ENCODE peak calls at places on chromosomes 7 and 10, in ten cellular contexts. One of them, this sample, is unnamed.

GRCh38 chr7:28747854-28748253 is 210.3 kb downstream of the TRIL start:
- DNase-seq in esophagus squamous epithelium: no peak
- DNase-seq in DMS79 treated with DMSO at 0.1 percent for 48 hours: no peak
- DNase-seq in neural crest cell: no peak
- DNase-seq in NCI-H2029: no peak
- DNase-seq in NCI-H2171 treated with DMSO at 0.1 percent for 48 hours: no peak
- DNase-seq in lung: no peak
- DNase-seq in nucleus accumbens: no peak
- DNase-seq in HTR-8/SVneo: no peak
- DNase-seq in GM03348: no peak
- DNase-seq in this sample: no peak

GRCh38 chr10:117112220-117112619 is 25.9 kb downstream of the VAX1 start:
- DNase-seq in esophagus squamous epithelium: no peak
- DNase-seq in DMS79 treated with DMSO at 0.1 percent for 48 hours: no peak
- DNase-seq in neural crest cell: no peak
- DNase-seq in NCI-H2029: no peak
- DNase-seq in NCI-H2171 treated with DMSO at 0.1 percent for 48 hours: no peak
- DNase-seq in lung: no peak
- DNase-seq in nucleus accumbens: no peak
- DNase-seq in HTR-8/SVneo: no peak
- DNase-seq in GM03348: no peak
- DNase-seq in this sample: no peak

GRCh38 chr10:7108141-7108540 is 302.7 kb downstream of the SFMBT2 start:
- DNase-seq in esophagus squamous epithelium: no peak
- DNase-seq in DMS79 treated with DMSO at 0.1 percent for 48 hours: no peak
- DNase-seq in neural crest cell: no peak
- DNase-seq in NCI-H2029: no peak
- DNase-seq in NCI-H2171 treated with DMSO at 0.1 percent for 48 hours: no peak
- DNase-seq in lung: no peak
- DNase-seq in nucleus accumbens: no peak
- DNase-seq in HTR-8/SVneo: no peak
- DNase-seq in GM03348: no peak
- DNase-seq in this sample: no peak

GRCh38 chr10:71581376-71581775 is 138.2 kb downstream of the C10orf105 start:
- DNase-seq in esophagus squamous epithelium: no peak
- DNase-seq in DMS79 treated with DMSO at 0.1 percent for 48 hours: no peak
- DNase-seq in neural crest cell: no peak
- DNase-seq in NCI-H2029: no peak
- DNase-seq in NCI-H2171 treated with DMSO at 0.1 percent for 48 hours: no peak
- DNase-seq in lung: no peak
- DNase-seq in nucleus accumbens: peak
- DNase-seq in HTR-8/SVneo: no peak
- DNase-seq in GM03348: no peak
- DNase-seq in this sample: no peak

GRCh38 chr7:155402941-155403340 is 55.0 kb upstream of the EN2 start:
- DNase-seq in esophagus squamous epithelium: no peak
- DNase-seq in DMS79 treated with DMSO at 0.1 percent for 48 hours: no peak
- DNase-seq in neural crest cell: no peak
- DNase-seq in NCI-H2029: no peak
- DNase-seq in NCI-H2171 treated with DMSO at 0.1 percent for 48 hours: no peak
- DNase-seq in lung: no peak
- DNase-seq in nucleus accumbens: no peak
- DNase-seq in HTR-8/SVneo: no peak
- DNase-seq in GM03348: no peak
- DNase-seq in this sample: no peak

GRCh38 chr10:24427678-24428409 is 218.9 kb downstream of the KIAA1217 start:
- DNase-seq in esophagus squamous epithelium: no peak
- DNase-seq in DMS79 treated with DMSO at 0.1 percent for 48 hours: no peak
- DNase-seq in neural crest cell: no peak
- DNase-seq in NCI-H2029: no peak
- DNase-seq in NCI-H2171 treated with DMSO at 0.1 percent for 48 hours: no peak
- DNase-seq in lung: no peak
- DNase-seq in nucleus accumbens: no peak
- DNase-seq in HTR-8/SVneo: no peak
- DNase-seq in GM03348: peak
- DNase-seq in this sample: no peak

GRCh38 chr10:130140425-130140824 is 4.2 kb downstream of the GLRX3 start:
- DNase-seq in esophagus squamous epithelium: no peak
- DNase-seq in DMS79 treated with DMSO at 0.1 percent for 48 hours: no peak
- DNase-seq in neural crest cell: no peak
- DNase-seq in NCI-H2029: no peak
- DNase-seq in NCI-H2171 treated with DMSO at 0.1 percent for 48 hours: no peak
- DNase-seq in lung: no peak
- DNase-seq in nucleus accumbens: no peak
- DNase-seq in HTR-8/SVneo: no peak
- DNase-seq in GM03348: no peak
- DNase-seq in this sample: no peak

GRCh38 chr10:7988985-7989384 is 65.5 kb upstream of the GATA3 start:
- DNase-seq in esophagus squamous epithelium: no peak
- DNase-seq in DMS79 treated with DMSO at 0.1 percent for 48 hours: no peak
- DNase-seq in neural crest cell: no peak
- DNase-seq in NCI-H2029: no peak
- DNase-seq in NCI-H2171 treated with DMSO at 0.1 percent for 48 hours: no peak
- DNase-seq in lung: no peak
- DNase-seq in nucleus accumbens: no peak
- DNase-seq in HTR-8/SVneo: no peak
- DNase-seq in GM03348: no peak
- DNase-seq in this sample: no peak

GRCh38 chr10:13904053-13904452 is 317.3 kb downstream of the PRPF18 start:
- DNase-seq in esophagus squamous epithelium: no peak
- DNase-seq in DMS79 treated with DMSO at 0.1 percent for 48 hours: no peak
- DNase-seq in neural crest cell: no peak
- DNase-seq in NCI-H2029: no peak
- DNase-seq in NCI-H2171 treated with DMSO at 0.1 percent for 48 hours: no peak
- DNase-seq in lung: no peak
- DNase-seq in nucleus accumbens: peak
- DNase-seq in HTR-8/SVneo: no peak
- DNase-seq in GM03348: no peak
- DNase-seq in this sample: no peak

GRCh38 chr10:21334891-21335696 is 190.4 kb downstream of the SKIDA1 start:
- DNase-seq in esophagus squamous epithelium: no peak
- DNase-seq in DMS79 treated with DMSO at 0.1 percent for 48 hours: no peak
- DNase-seq in neural crest cell: no peak
- DNase-seq in NCI-H2029: no peak
- DNase-seq in NCI-H2171 treated with DMSO at 0.1 percent for 48 hours: no peak
- DNase-seq in lung: peak
- DNase-seq in nucleus accumbens: no peak
- DNase-seq in HTR-8/SVneo: peak
- DNase-seq in GM03348: peak
- DNase-seq in this sample: no peak